ENCODE peak calls at places on chromosomes 3 and 15, in six cellular contexts. F is AG04450, W is choroid plexus epithelial cell, K is skeletal muscle cell, O is Peyer's patch, R is astrocyte of the cerebellum. N is an unnamed sample.

GRCh38 chr3:127714866-127715265 is 42.1 kb downstream of the ABTB1 start:
- DNase-seq in W (no peak), O (no peak), K (no peak), R (no peak), F (no peak), N (no peak)

GRCh38 chr15:70447927-70448698 is 315.2 kb downstream of the UACA start:
- DNase-seq in R (no peak), K (no peak), F (no peak), O (peak), W (no peak), N (no peak)

GRCh38 chr3:31748281-31749245 is 215.8 kb downstream of the STT3B start:
- DNase-seq in F (no peak), O (no peak), W (no peak), K (no peak), R (no peak), N (no peak)

GRCh38 chr3:142470826-142471225 is 23.0 kb upstream of the XRN1 start:
- DNase-seq in R (no peak), K (no peak), W (no peak), F (no peak), O (no peak), N (no peak)

GRCh38 chr15:81939604-81940440 is 106.0 kb downstream of the MEX3B start:
- DNase-seq in O (no peak), R (peak), K (no peak), F (peak), W (peak), N (peak)

GRCh38 chr3:100875239-100875638 is 118.0 kb downstream of the ABI3BP start:
- DNase-seq in F (no peak), O (no peak), W (peak), K (peak), R (peak), N (peak)

GRCh38 chr3:117192888-117193287 is 483.3 kb downstream of the TUSC7 start:
- DNase-seq in K (no peak), O (no peak), R (no peak), W (no peak), F (no peak), N (no peak)

GRCh38 chr15:51629612-51630011 is 7.0 kb upstream of the DMXL2 start:
- DNase-seq in R (no peak), W (peak), K (no peak), F (no peak), O (no peak), N (no peak)

GRCh38 chr3:150901793-150902192 is 3.4 kb downstream of the MINDY4B start:
- DNase-seq in F (no peak), K (no peak), O (no peak), W (no peak), R (no peak), N (no peak)

GRCh38 chr3:20683912-20684311 is 497.9 kb upstream of the SGO1 start:
- DNase-seq in K (peak), O (no peak), R (peak), F (no peak), W (peak), N (peak)

GRCh38 chr15:56815247-56815646 is 81.9 kb upstream of the ZNF280D start:
- DNase-seq in K (no peak), O (no peak), F (no peak), R (no peak), W (no peak), N (no peak)

GRCh38 chr15:74808073-74808839 is 4.4 kb upstream of the LMAN1L start:
- DNase-seq in O (no peak), R (no peak), K (no peak), W (peak), F (no peak), N (no peak)

GRCh38 chr3:129612350-129613204 is 6.1 kb upstream of the PLXND1 start:
- DNase-seq in O (no peak), F (no peak), W (no peak), R (no peak), K (no peak), N (peak)

GRCh38 chr3:187062526-187063177 is 76.6 kb downstream of the RPL39L start:
- DNase-seq in R (peak), K (peak), W (peak), F (peak), O (no peak), N (peak)

GRCh38 chr3:187925326-187925725 is 180.1 kb upstream of the BCL6 start:
- DNase-seq in K (no peak), F (no peak), O (no peak), W (no peak), R (no peak), N (no peak)

GRCh38 chr3:57983734-57984518 is 24.3 kb upstream of the FLNB start:
- DNase-seq in K (peak), O (peak), W (peak), F (peak), R (no peak), N (peak)

GRCh38 chr3:138165061-138165460 is 9.7 kb downstream of the DBR1 start:
- DNase-seq in O (no peak), W (no peak), K (no peak), F (no peak), R (no peak), N (no peak)

GRCh38 chr3:185825639-185826481 is 1.0 kb upstream of the IGF2BP2 start:
- DNase-seq in R (no peak), K (no peak), O (no peak), W (peak), F (no peak), N (peak)

GRCh38 chr15:84582583-84583157 is 18.1 kb upstream of the ZSCAN2 start:
- DNase-seq in W (no peak), R (no peak), F (no peak), O (no peak), K (no peak), N (no peak)

GRCh38 chr3:135034291-135034768 is 239.3 kb downstream of the EPHB1 start:
- DNase-seq in K (no peak), F (no peak), W (no peak), R (no peak), O (no peak), N (no peak)

GRCh38 chr15:83435202-83435601 is 11.9 kb upstream of the SH3GL3 start:
- DNase-seq in W (no peak), R (no peak), F (no peak), O (no peak), K (no peak), N (no peak)

GRCh38 chr3:10228248-10228950 is 19.9 kb upstream of the TATDN2 start:
- DNase-seq in R (no peak), K (no peak), O (no peak), F (no peak), W (peak), N (no peak)

GRCh38 chr15:66634540-66634939 is 67.5 kb upstream of the SMAD6 start:
- DNase-seq in W (no peak), F (no peak), K (no peak), O (no peak), R (no peak), N (no peak)

GRCh38 chr3:79154861-79155260 is 612.9 kb downstream of the ROBO1 start:
- DNase-seq in K (no peak), F (no peak), R (no peak), O (no peak), W (no peak), N (no peak)

GRCh38 chr15:83850015-83850414 is 196.1 kb downstream of the ADAMTSL3 start:
- DNase-seq in O (no peak), W (no peak), K (no peak), R (no peak), F (no peak), N (no peak)

GRCh38 chr15:83398591-83398990 is 48.5 kb upstream of the SH3GL3 start:
- DNase-seq in O (no peak), W (peak), R (peak), K (peak), F (no peak), N (peak)

GRCh38 chr3:45608885-45609284 is 14.3 kb downstream of the LIMD1 start:
- DNase-seq in F (no peak), R (no peak), O (no peak), K (no peak), W (peak), N (peak)

GRCh38 chr3:172582712-172583111 is 59.5 kb upstream of the TNFSF10 start:
- DNase-seq in R (no peak), W (peak), F (no peak), K (no peak), O (no peak), N (peak)

GRCh38 chr3:60161334-60161733 is 1089.9 kb downstream of the FHIT start:
- DNase-seq in R (no peak), W (no peak), F (no peak), K (no peak), O (no peak), N (no peak)

GRCh38 chr3:117264204-117264994 is 554.8 kb downstream of the TUSC7 start:
- DNase-seq in W (no peak), F (no peak), R (no peak), O (no peak), K (no peak), N (no peak)

GRCh38 chr15:67127925-67128324 is 62.5 kb downstream of the SMAD3 start:
- DNase-seq in K (peak), F (peak), W (peak), R (peak), O (no peak), N (peak)

GRCh38 chr15:99632521-99632920 is 66.7 kb downstream of the MEF2A start:
- DNase-seq in K (no peak), W (no peak), O (no peak), F (no peak), R (no peak), N (no peak)

GRCh38 chr15:99633655-99634054 is 67.9 kb downstream of the MEF2A start:
- DNase-seq in R (no peak), W (no peak), O (no peak), F (no peak), K (no peak), N (no peak)

GRCh38 chr15:99635145-99635544 is 69.4 kb downstream of the MEF2A start:
- DNase-seq in O (no peak), K (no peak), R (no peak), W (no peak), F (no peak), N (no peak)

GRCh38 chr15:99635794-99636193 is 70.0 kb downstream of the MEF2A start:
- DNase-seq in W (no peak), K (no peak), F (no peak), O (no peak), R (no peak), N (no peak)

GRCh38 chr15:99634576-99634975 is 68.8 kb downstream of the MEF2A start:
- DNase-seq in O (no peak), K (no peak), R (no peak), F (no peak), W (no peak), N (no peak)
- H3K4me3 ChIP-seq in O (no peak), K (no peak), R (no peak), F (no peak), W (no peak), N (no peak)

DNA sequence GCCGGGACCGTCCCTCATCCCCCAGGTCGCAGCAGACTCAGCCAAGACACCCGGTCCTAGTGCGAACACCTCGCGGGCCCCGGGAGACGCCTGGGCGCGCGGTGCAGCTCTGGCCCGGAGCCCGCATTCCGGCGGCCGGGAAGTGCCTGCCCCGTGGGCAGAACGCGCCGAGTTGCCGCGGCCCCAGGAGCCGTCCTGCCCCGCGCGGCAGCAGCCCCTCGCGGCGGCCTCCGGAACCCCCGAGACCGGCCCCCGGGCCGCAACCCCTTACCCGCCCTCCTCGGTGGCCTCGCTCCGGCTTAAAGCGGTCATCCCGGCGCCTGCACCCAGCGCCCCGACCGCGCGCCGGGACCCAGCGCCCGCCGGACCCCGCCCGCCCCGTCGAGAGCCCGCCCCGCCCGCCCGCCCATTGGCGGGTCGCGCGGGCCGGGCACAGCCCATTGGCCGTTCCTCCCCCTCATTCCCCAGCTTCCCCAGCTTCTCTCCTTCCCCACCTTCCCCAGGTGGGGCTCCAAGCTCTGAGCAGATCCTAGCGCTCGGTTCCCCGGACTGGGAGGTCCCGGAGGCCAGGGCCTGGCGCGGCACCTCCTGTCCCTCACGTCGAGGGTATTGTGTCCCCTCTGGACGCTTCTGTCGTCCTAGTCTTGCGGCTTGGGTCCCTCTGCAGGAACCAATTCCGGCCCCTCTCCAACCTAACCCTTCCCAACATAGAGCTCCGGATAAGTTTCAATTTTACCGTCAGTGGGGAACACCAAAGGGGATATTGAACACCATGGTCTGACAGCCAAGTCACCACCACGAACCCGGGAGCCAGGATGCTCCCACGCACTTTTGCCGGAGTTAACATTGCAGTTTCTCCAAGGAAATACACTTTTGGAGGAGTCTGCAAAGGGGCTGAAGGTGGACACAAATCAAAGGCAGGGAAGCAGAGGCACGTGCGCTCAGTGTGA is at the start of gene GRAMD2A:
- DNase-seq in W (peak), R (no peak), F (no peak), O (no peak), K (no peak), N (no peak)
- H3K4me3 ChIP-seq in W (peak), R (peak), F (peak), O (peak), K (peak), N (peak)

DNA sequence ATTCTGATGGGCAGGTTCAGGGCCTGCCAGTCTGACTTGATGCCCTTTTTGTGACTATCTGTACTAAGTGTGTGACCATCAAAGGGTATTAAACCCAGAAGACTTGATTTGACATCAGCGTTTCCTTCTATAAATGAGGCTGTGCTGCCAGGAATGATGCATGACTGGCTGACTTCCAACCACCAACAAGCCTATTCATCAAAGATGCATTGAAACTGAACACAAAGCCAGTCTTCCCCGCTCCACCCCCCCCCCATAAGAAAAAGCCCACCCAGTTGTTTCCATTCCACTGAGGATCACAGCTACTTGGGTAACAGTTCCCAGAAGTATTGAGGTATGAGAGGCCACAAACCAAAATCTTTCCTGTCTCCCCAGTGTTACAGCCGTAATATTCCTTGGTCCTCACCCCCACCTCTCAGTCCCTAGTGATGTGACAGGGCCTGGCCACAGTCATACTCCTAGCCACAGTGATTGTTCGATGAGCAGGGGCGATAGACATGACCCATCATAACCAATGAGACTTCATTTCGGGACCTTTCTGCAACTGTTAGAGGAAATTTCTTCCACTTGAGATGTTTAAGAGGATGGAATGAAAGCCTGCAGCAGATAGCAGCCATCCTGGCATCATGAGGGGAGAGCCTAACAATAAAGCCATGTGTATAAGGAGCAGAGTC is 22.6 kb downstream of the SH3BP5 start:
- DNase-seq in W (no peak), R (no peak), F (no peak), O (no peak), K (no peak), N (no peak)
- H3K4me3 ChIP-seq in W (no peak), R (no peak), F (no peak), O (no peak), K (no peak), N (no peak)

GRCh38 chr15:44308874-44309273 is 20.4 kb downstream of the GOLM2 start:
- DNase-seq in W (no peak), K (no peak), R (no peak), O (no peak), F (no peak), N (no peak)
- H3K4me3 ChIP-seq in W (no peak), K (no peak), R (no peak), O (no peak), F (no peak), N (no peak)

GRCh38 chr15:100244796-100245495 is 96.8 kb downstream of the ADAMTS17 start:
- DNase-seq in K (no peak), F (no peak), O (no peak), W (no peak), R (no peak), N (no peak)

GRCh38 chr15:100242989-100243388 is 98.8 kb downstream of the ADAMTS17 start:
- DNase-seq in O (no peak), R (no peak), W (no peak), K (no peak), F (no peak), N (no peak)

GRCh38 chr15:100245855-100246254 is 95.9 kb downstream of the ADAMTS17 start:
- DNase-seq in O (no peak), W (no peak), F (no peak), K (no peak), R (no peak), N (no peak)

GRCh38 chr15:100247228-100248225 is 94.2 kb downstream of the ADAMTS17 start:
- DNase-seq in O (no peak), R (no peak), W (no peak), K (no peak), F (no peak), N (no peak)

DNA sequence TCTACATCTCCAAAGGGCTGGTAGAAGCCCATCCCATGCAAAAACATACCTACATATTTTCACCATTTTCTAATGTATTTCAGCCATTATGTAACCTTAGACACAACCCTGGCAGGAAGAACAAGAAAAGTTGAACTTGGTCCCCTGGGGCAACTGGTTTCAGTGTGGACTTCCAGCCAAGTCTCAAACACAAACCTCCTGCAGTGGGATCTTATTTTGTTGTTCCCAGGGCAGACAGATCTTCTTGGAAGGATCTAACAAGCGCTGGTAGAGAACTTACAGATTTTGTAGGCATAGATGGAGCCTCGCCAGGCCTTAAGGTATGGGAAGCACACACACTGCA is 96.3 kb downstream of the ADAMTS17 start:
- DNase-seq in O (no peak), R (no peak), K (no peak), F (no peak), W (no peak), N (no peak)
- H3K4me3 ChIP-seq in O (no peak), R (no peak), K (no peak), F (no peak), W (no peak), N (no peak)

GRCh38 chr15:76339302-76340197 is 3.0 kb downstream of the ISL2 start:
- DNase-seq in O (no peak), R (no peak), F (no peak), K (no peak), W (peak), N (peak)
- H3K4me3 ChIP-seq in O (peak), R (no peak), F (peak), K (peak), W (no peak), N (peak)

DNA sequence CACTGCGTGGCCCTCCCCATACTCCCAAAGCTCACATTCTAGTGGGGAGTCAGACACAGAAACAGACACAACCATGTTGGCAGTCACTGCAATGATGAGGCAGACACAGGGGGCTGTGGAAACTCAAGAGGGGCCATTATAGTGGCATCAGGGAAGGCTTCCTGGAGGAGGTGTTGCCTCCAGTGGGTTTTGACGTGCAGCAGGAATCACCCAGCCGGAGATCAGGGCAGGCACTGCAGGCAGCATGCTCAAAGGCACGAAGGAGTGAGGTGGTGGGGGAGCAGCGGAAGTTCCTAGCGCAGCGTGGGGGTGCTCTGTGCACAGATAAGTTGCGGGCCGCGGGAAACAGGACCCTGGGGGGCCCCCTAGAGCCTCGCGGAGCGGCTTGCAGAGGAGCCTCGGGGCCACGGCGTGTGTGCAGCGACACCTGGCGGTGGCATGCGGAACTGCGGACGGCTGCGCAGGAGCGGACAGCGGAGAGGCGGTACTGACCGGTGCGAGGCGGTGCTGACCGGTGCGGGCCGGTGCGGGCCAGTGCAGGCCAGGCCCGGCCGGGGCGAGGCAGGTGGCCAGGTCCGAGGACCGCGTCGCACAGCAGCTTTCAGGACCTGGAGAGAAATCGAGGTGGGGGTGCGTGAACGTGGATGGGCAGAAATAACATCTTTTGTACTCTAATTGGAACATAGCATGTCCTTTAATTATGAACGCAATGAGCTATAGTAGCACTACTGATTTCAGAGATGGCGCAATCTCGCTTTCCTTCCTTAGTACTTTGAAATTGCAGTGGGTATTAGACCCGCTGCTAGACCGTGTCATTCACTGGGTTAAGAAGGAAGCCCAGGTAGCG is 101.5 kb downstream of the FBLN2 start:
- DNase-seq in W (peak), R (no peak), F (peak), O (peak), K (no peak), N (peak)
- H3K4me3 ChIP-seq in W (no peak), R (no peak), F (no peak), O (no peak), K (no peak), N (no peak)

DNA sequence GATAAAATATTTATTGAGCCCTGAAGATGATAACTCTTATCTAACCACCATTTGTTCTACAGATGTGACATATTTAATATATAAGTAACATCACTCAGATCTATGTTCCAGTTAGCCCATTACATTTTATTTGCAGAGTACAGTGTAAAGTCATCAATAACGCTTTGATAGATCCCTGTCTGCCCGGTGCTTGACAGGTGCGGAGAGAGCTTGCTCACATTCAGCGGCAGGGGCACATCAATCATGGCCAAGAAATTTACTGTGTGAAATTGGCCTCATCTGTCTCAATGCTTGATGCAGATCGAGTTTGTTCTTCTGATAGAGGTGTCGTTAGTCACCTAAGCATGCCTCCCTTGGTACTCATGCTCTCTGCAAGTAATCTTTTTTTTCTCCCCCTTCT is 187.2 kb downstream of the MECOM start:
- DNase-seq in O (no peak), R (no peak), K (no peak), W (no peak), F (no peak), N (no peak)
- H3K4me3 ChIP-seq in O (no peak), R (no peak), K (no peak), W (no peak), F (no peak), N (no peak)